ENCODE peak calls at places on chromosomes 3 and 15, in seven cellular contexts. One of them, this sample, is unnamed.

GRCh38 chr15:100093211-100094126 is 248.3 kb downstream of the ADAMTS17 start:
- DNase-seq in GM23338: no peak
- DNase-seq in PC-3: peak
- DNase-seq in aorta: no peak
- DNase-seq in skeletal muscle cell: no peak
- DNase-seq in GM23248: no peak
- DNase-seq in heart right ventricle: no peak
- DNase-seq in this sample: peak

GRCh38 chr15:59372352-59373211 is at the start of gene MYO1E:
- DNase-seq in GM23338: peak
- DNase-seq in PC-3: peak
- DNase-seq in aorta: peak
- DNase-seq in skeletal muscle cell: peak
- DNase-seq in GM23248: peak
- DNase-seq in heart right ventricle: peak
- DNase-seq in this sample: peak

GRCh38 chr15:39312984-39313383 is 267.9 kb upstream of the THBS1 start:
- DNase-seq in GM23338: peak
- DNase-seq in PC-3: peak
- DNase-seq in aorta: no peak
- DNase-seq in skeletal muscle cell: no peak
- DNase-seq in GM23248: peak
- DNase-seq in heart right ventricle: no peak
- DNase-seq in this sample: no peak

GRCh38 chr3:154135511-154136173 is 14.5 kb downstream of the ARHGEF26 start:
- DNase-seq in GM23338: no peak
- DNase-seq in PC-3: peak
- DNase-seq in aorta: no peak
- DNase-seq in skeletal muscle cell: no peak
- DNase-seq in GM23248: no peak
- DNase-seq in heart right ventricle: no peak
- DNase-seq in this sample: no peak

GRCh38 chr15:84631706-84632272 is 22.3 kb downstream of the WDR73 start:
- DNase-seq in GM23338: no peak
- DNase-seq in PC-3: peak
- DNase-seq in aorta: peak
- DNase-seq in skeletal muscle cell: no peak
- DNase-seq in GM23248: peak
- DNase-seq in heart right ventricle: no peak
- DNase-seq in this sample: no peak

GRCh38 chr3:165716592-165716991 is 120.6 kb downstream of the BCHE start:
- DNase-seq in GM23338: no peak
- DNase-seq in PC-3: no peak
- DNase-seq in aorta: no peak
- DNase-seq in skeletal muscle cell: no peak
- DNase-seq in GM23248: no peak
- DNase-seq in heart right ventricle: no peak
- DNase-seq in this sample: no peak

GRCh38 chr3:23002846-23003800 is 200.0 kb upstream of the UBE2E2 start:
- DNase-seq in GM23338: no peak
- DNase-seq in PC-3: peak
- DNase-seq in aorta: no peak
- DNase-seq in skeletal muscle cell: peak
- DNase-seq in GM23248: peak
- DNase-seq in heart right ventricle: no peak
- DNase-seq in this sample: peak

GRCh38 chr15:41504751-41505492 is 8.7 kb downstream of the LTK start:
- DNase-seq in GM23338: no peak
- DNase-seq in PC-3: no peak
- DNase-seq in aorta: no peak
- DNase-seq in skeletal muscle cell: no peak
- DNase-seq in GM23248: no peak
- DNase-seq in heart right ventricle: no peak
- DNase-seq in this sample: no peak

GRCh38 chr3:128875556-128876120 is 3.8 kb upstream of the ACAD9 start:
- DNase-seq in GM23338: peak
- DNase-seq in PC-3: peak
- DNase-seq in aorta: no peak
- DNase-seq in skeletal muscle cell: no peak
- DNase-seq in GM23248: peak
- DNase-seq in heart right ventricle: peak
- DNase-seq in this sample: no peak

GRCh38 chr3:127954642-127955041 is 39.6 kb downstream of the KBTBD12 start:
- DNase-seq in GM23338: no peak
- DNase-seq in PC-3: no peak
- DNase-seq in aorta: peak
- DNase-seq in skeletal muscle cell: no peak
- DNase-seq in GM23248: no peak
- DNase-seq in heart right ventricle: peak
- DNase-seq in this sample: no peak

GRCh38 chr3:168051579-168052183 is 44.0 kb downstream of the GOLIM4 start:
- DNase-seq in GM23338: no peak
- DNase-seq in PC-3: no peak
- DNase-seq in aorta: no peak
- DNase-seq in skeletal muscle cell: peak
- DNase-seq in GM23248: peak
- DNase-seq in heart right ventricle: no peak
- DNase-seq in this sample: peak

GRCh38 chr3:107892960-107893359 is 197.9 kb downstream of the CD47 start:
- DNase-seq in GM23338: no peak
- DNase-seq in PC-3: no peak
- DNase-seq in aorta: no peak
- DNase-seq in skeletal muscle cell: no peak
- DNase-seq in GM23248: peak
- DNase-seq in heart right ventricle: no peak
- DNase-seq in this sample: no peak

GRCh38 chr15:88788816-88789215 is 14.4 kb upstream of the ACAN start:
- DNase-seq in GM23338: no peak
- DNase-seq in PC-3: no peak
- DNase-seq in aorta: no peak
- DNase-seq in skeletal muscle cell: no peak
- DNase-seq in GM23248: no peak
- DNase-seq in heart right ventricle: no peak
- DNase-seq in this sample: peak

GRCh38 chr3:187063286-187064081 is 75.8 kb downstream of the RPL39L start:
- DNase-seq in GM23338: peak
- DNase-seq in PC-3: peak
- DNase-seq in aorta: no peak
- DNase-seq in skeletal muscle cell: peak
- DNase-seq in GM23248: no peak
- DNase-seq in heart right ventricle: no peak
- DNase-seq in this sample: peak

GRCh38 chr3:14767706-14768105 is 51.1 kb upstream of the FGD5 start:
- DNase-seq in GM23338: no peak
- DNase-seq in PC-3: no peak
- DNase-seq in aorta: no peak
- DNase-seq in skeletal muscle cell: no peak
- DNase-seq in GM23248: no peak
- DNase-seq in heart right ventricle: no peak
- DNase-seq in this sample: no peak

GRCh38 chr3:143309622-143310190 is 190.1 kb downstream of the CHST2 start:
- DNase-seq in GM23338: no peak
- DNase-seq in PC-3: no peak
- DNase-seq in aorta: no peak
- DNase-seq in skeletal muscle cell: peak
- DNase-seq in GM23248: no peak
- DNase-seq in heart right ventricle: no peak
- DNase-seq in this sample: peak

GRCh38 chr3:139522421-139522820 is 17.1 kb downstream of the RBP1 start:
- DNase-seq in GM23338: peak
- DNase-seq in PC-3: no peak
- DNase-seq in aorta: no peak
- DNase-seq in skeletal muscle cell: no peak
- DNase-seq in GM23248: no peak
- DNase-seq in heart right ventricle: no peak
- DNase-seq in this sample: no peak

GRCh38 chr15:77440378-77440999 is 19.8 kb downstream of the HMG20A start:
- DNase-seq in GM23338: no peak
- DNase-seq in PC-3: peak
- DNase-seq in aorta: no peak
- DNase-seq in skeletal muscle cell: no peak
- DNase-seq in GM23248: peak
- DNase-seq in heart right ventricle: no peak
- DNase-seq in this sample: peak

GRCh38 chr15:38193496-38193895 is 59.1 kb upstream of the SPRED1 start:
- DNase-seq in GM23338: no peak
- DNase-seq in PC-3: peak
- DNase-seq in aorta: no peak
- DNase-seq in skeletal muscle cell: no peak
- DNase-seq in GM23248: peak
- DNase-seq in heart right ventricle: no peak
- DNase-seq in this sample: no peak

GRCh38 chr3:29758108-29759020 is 477.5 kb downstream of the RBMS3 start:
- DNase-seq in GM23338: no peak
- DNase-seq in PC-3: peak
- DNase-seq in aorta: no peak
- DNase-seq in skeletal muscle cell: peak
- DNase-seq in GM23248: peak
- DNase-seq in heart right ventricle: no peak
- DNase-seq in this sample: peak

GRCh38 chr3:49428697-49429100 is 425 bp downstream of the NICN1 start:
- DNase-seq in GM23338: no peak
- DNase-seq in PC-3: no peak
- DNase-seq in aorta: no peak
- DNase-seq in skeletal muscle cell: no peak
- DNase-seq in GM23248: no peak
- DNase-seq in heart right ventricle: no peak
- DNase-seq in this sample: no peak

GRCh38 chr3:112376996-112377395 is 44.0 kb downstream of the CD200 start:
- DNase-seq in GM23338: no peak
- DNase-seq in PC-3: no peak
- DNase-seq in aorta: no peak
- DNase-seq in skeletal muscle cell: peak
- DNase-seq in GM23248: peak
- DNase-seq in heart right ventricle: no peak
- DNase-seq in this sample: peak

GRCh38 chr3:112374334-112374734 is 41.4 kb downstream of the CD200 start:
- DNase-seq in GM23338: no peak
- DNase-seq in PC-3: no peak
- DNase-seq in aorta: no peak
- DNase-seq in skeletal muscle cell: no peak
- DNase-seq in GM23248: no peak
- DNase-seq in heart right ventricle: no peak
- DNase-seq in this sample: peak

GRCh38 chr3:112377418-112378071 is 44.6 kb downstream of the CD200 start:
- DNase-seq in GM23338: peak
- DNase-seq in PC-3: no peak
- DNase-seq in aorta: no peak
- DNase-seq in skeletal muscle cell: peak
- DNase-seq in GM23248: no peak
- DNase-seq in heart right ventricle: no peak
- DNase-seq in this sample: peak

GRCh38 chr3:112375117-112375516 is 42.2 kb downstream of the CD200 start:
- DNase-seq in GM23338: no peak
- DNase-seq in PC-3: no peak
- DNase-seq in aorta: no peak
- DNase-seq in skeletal muscle cell: no peak
- DNase-seq in GM23248: no peak
- DNase-seq in heart right ventricle: no peak
- DNase-seq in this sample: peak

GRCh38 chr3:112376413-112376812 is 43.5 kb downstream of the CD200 start:
- DNase-seq in GM23338: no peak
- DNase-seq in PC-3: no peak
- DNase-seq in aorta: no peak
- DNase-seq in skeletal muscle cell: no peak
- DNase-seq in GM23248: no peak
- DNase-seq in heart right ventricle: no peak
- DNase-seq in this sample: peak
- H3K4me3 ChIP-seq in GM23338: no peak
- H3K4me3 ChIP-seq in PC-3: no peak
- H3K4me3 ChIP-seq in aorta: no peak
- H3K4me3 ChIP-seq in skeletal muscle cell: no peak
- H3K4me3 ChIP-seq in GM23248: no peak
- H3K4me3 ChIP-seq in heart right ventricle: no peak
- H3K4me3 ChIP-seq in this sample: no peak

GRCh38 chr15:67835349-67836133 is 4.3 kb downstream of the RNU6-1 start:
- DNase-seq in GM23338: peak
- DNase-seq in PC-3: no peak
- DNase-seq in aorta: no peak
- DNase-seq in skeletal muscle cell: no peak
- DNase-seq in GM23248: no peak
- DNase-seq in heart right ventricle: no peak
- DNase-seq in this sample: no peak
- H3K4me3 ChIP-seq in GM23338: peak
- H3K4me3 ChIP-seq in PC-3: peak
- H3K4me3 ChIP-seq in aorta: no peak
- H3K4me3 ChIP-seq in skeletal muscle cell: peak
- H3K4me3 ChIP-seq in GM23248: peak
- H3K4me3 ChIP-seq in heart right ventricle: peak
- H3K4me3 ChIP-seq in this sample: peak

GRCh38 chr3:113560265-113560664 is 27.9 kb downstream of the SIDT1 start:
- DNase-seq in GM23338: no peak
- DNase-seq in PC-3: no peak
- DNase-seq in aorta: no peak
- DNase-seq in skeletal muscle cell: no peak
- DNase-seq in GM23248: no peak
- DNase-seq in heart right ventricle: no peak
- DNase-seq in this sample: no peak
- H3K4me3 ChIP-seq in GM23338: no peak
- H3K4me3 ChIP-seq in PC-3: no peak
- H3K4me3 ChIP-seq in aorta: no peak
- H3K4me3 ChIP-seq in skeletal muscle cell: no peak
- H3K4me3 ChIP-seq in GM23248: no peak
- H3K4me3 ChIP-seq in heart right ventricle: no peak
- H3K4me3 ChIP-seq in this sample: no peak

DNA sequence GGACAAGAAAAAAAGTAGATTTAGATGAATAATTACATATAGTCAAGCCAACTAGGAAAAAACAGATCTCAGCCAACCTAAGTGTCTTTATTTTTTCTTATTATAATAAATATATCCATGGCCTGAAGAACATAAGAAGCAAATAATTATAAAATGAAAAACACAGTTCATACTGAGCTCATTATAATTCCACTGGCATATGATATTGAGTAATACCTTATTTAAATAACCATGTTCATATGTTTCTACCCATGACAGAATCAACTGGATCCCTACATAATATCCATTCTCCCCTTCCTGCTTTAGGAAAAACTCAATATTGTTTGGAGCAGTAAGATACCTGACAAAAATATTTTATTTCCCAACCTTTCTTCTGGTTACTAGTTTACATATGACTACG is 184.3 kb upstream of the MBNL1 start:
- DNase-seq in GM23338: no peak
- DNase-seq in PC-3: no peak
- DNase-seq in aorta: no peak
- DNase-seq in skeletal muscle cell: no peak
- DNase-seq in GM23248: no peak
- DNase-seq in heart right ventricle: no peak
- DNase-seq in this sample: no peak
- H3K4me3 ChIP-seq in GM23338: no peak
- H3K4me3 ChIP-seq in PC-3: no peak
- H3K4me3 ChIP-seq in aorta: no peak
- H3K4me3 ChIP-seq in skeletal muscle cell: no peak
- H3K4me3 ChIP-seq in GM23248: no peak
- H3K4me3 ChIP-seq in heart right ventricle: no peak
- H3K4me3 ChIP-seq in this sample: no peak

This sample was measured in fibroblast of the aortic adventitia.